ENCODE peak calls at places on chromosomes 6 and 20, in six cellular contexts. L is uterus, D is activated B cell treated with CpG ODN at 0.5 μM for 24 hours, M is adrenal gland, Z is body of pancreas, I is cardiac muscle cell. C is an unnamed sample.

GRCh38 chr20:25372584-25373336 is 17.9 kb downstream of the ABHD12 start:
- DNase-seq in M (no peak), I (no peak), Z (no peak), D (no peak), L (no peak), C (no peak)

GRCh38 chr6:1516742-1517520 is 92.8 kb upstream of the FOXC1 start:
- DNase-seq in L (no peak), Z (no peak), M (no peak), I (no peak), D (no peak), C (no peak)

GRCh38 chr6:16948376-16948775 is 153.5 kb upstream of the STMND1 start:
- DNase-seq in M (no peak), D (no peak), I (no peak), L (no peak), Z (no peak), C (no peak)

GRCh38 chr6:105515054-105515453 is 112.2 kb upstream of the PREP start:
- DNase-seq in M (no peak), I (no peak), L (no peak), D (no peak), Z (no peak), C (no peak)

GRCh38 chr20:38373231-38373867 is 27.1 kb downstream of the LBP start:
- DNase-seq in Z (no peak), M (peak), I (no peak), L (no peak), D (no peak), C (no peak)

GRCh38 chr6:44593539-44593944 is 206.0 kb downstream of the CDC5L start:
- DNase-seq in L (no peak), D (no peak), Z (peak), I (peak), M (peak), C (no peak)

GRCh38 chr20:57934007-57934805 is 224.4 kb upstream of the PMEPA1 start:
- DNase-seq in I (no peak), M (no peak), D (no peak), L (no peak), Z (no peak), C (no peak)

GRCh38 chr6:46368137-46368536 is 123.1 kb downstream of the RCAN2 start:
- DNase-seq in L (no peak), I (no peak), M (no peak), Z (no peak), D (no peak), C (no peak)

GRCh38 chr6:150866147-150867073 is 908 bp downstream of the MTHFD1L start:
- DNase-seq in L (peak), I (peak), M (peak), Z (peak), D (peak), C (peak)

GRCh38 chr6:89939144-89939543 is 44.9 kb downstream of the GJA10 start:
- DNase-seq in L (no peak), Z (no peak), M (no peak), I (no peak), D (no peak), C (no peak)

GRCh38 chr20:51926670-51927305 is 124.5 kb upstream of the SALL4 start:
- DNase-seq in I (no peak), M (no peak), D (no peak), L (no peak), Z (no peak), C (no peak)

GRCh38 chr6:163437466-163437865 is 22.9 kb downstream of the QKI start:
- DNase-seq in Z (no peak), D (no peak), M (no peak), L (no peak), I (no peak), C (no peak)

GRCh38 chr6:113194090-113194489 is 663.1 kb upstream of the MARCKS start:
- DNase-seq in M (no peak), L (no peak), D (no peak), Z (no peak), I (no peak), C (no peak)

GRCh38 chr6:15420959-15421438 is 175.1 kb downstream of the JARID2 start:
- DNase-seq in Z (no peak), L (no peak), I (no peak), D (peak), M (no peak), C (no peak)

GRCh38 chr6:147255948-147256674 is 51.9 kb downstream of the STXBP5 start:
- DNase-seq in D (no peak), L (no peak), M (no peak), Z (no peak), I (no peak), C (no peak)

GRCh38 chr6:85669735-85670194 is 27.1 kb upstream of the SYNCRIP start:
- DNase-seq in Z (no peak), L (no peak), M (no peak), D (no peak), I (no peak), C (no peak)

GRCh38 chr6:133114973-133115372 is 126.2 kb upstream of the EYA4 start:
- DNase-seq in D (no peak), M (no peak), Z (no peak), L (no peak), I (no peak), C (no peak)

GRCh38 chr6:16129623-16130243 is 847 bp downstream of the MYLIP start:
- DNase-seq in M (peak), L (peak), Z (peak), I (peak), D (no peak), C (peak)

GRCh38 chr6:152136449-152136825 is 329.0 kb downstream of the ESR1 start:
- DNase-seq in I (no peak), D (no peak), M (no peak), Z (no peak), L (no peak), C (no peak)

DNA sequence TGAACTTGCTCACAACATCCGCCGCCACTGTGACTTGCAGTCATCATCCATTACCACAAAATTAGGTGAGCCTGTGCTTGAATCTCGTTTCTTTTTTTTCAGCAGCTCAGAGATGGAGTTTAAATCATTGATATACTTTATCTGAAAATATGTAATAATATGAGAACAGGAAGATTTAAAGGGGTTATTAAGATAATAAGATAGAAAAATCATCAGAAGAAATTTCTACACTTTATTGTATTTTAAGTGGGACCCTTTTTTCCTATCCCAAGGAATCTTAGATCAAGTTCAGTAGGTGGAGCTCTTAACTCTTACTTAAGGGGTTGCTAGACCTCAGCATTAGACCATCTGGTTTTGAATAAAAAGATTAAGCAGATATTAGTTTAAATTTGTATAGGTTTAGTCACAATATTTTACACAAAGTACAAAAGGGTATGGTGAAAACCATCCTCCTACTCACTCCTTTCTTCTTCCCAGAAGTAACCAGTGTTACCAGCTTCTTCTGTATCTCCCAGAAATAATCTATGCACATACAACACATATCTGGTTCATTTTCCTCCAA is 9.4 kb upstream of the NCOA7 start:
- DNase-seq in D (no peak), M (no peak), I (no peak), L (no peak), Z (no peak), C (no peak)
- TF ChIP-seq CTCF in D (no peak), M (no peak), I (no peak), L (peak), Z (no peak), C (peak)

GRCh38 chr6:38177885-38178583 is 358.5 kb downstream of the ZFAND3 start:
- DNase-seq in D (no peak), Z (no peak), I (no peak), M (no peak), L (no peak), C (no peak)

GRCh38 chr6:38178584-38178886 is 359.0 kb downstream of the ZFAND3 start:
- DNase-seq in D (no peak), I (no peak), Z (no peak), L (no peak), M (no peak), C (no peak)

GRCh38 chr6:38180586-38180985 is 361.1 kb downstream of the ZFAND3 start:
- DNase-seq in L (no peak), Z (no peak), I (no peak), D (no peak), M (no peak), C (no peak)

GRCh38 chr6:38179794-38180430 is 360.4 kb downstream of the ZFAND3 start:
- DNase-seq in M (no peak), D (no peak), Z (no peak), I (no peak), L (no peak), C (no peak)

GRCh38 chr6:38179300-38179699 is 359.8 kb downstream of the ZFAND3 start:
- DNase-seq in I (no peak), D (no peak), M (no peak), Z (no peak), L (no peak), C (no peak)
- TF ChIP-seq CTCF in I (no peak), D (no peak), M (no peak), Z (no peak), L (no peak), C (peak)

GRCh38 chr6:33427585-33428218 is 7.8 kb downstream of the SYNGAP1 start:
- DNase-seq in D (peak), M (peak), I (peak), L (peak), Z (peak), C (peak)
- TF ChIP-seq CTCF in D (no peak), M (no peak), I (no peak), L (no peak), Z (no peak), C (no peak)

GRCh38 chr6:75221107-75221506 is 15.3 kb upstream of the COL12A1 start:
- DNase-seq in Z (no peak), M (no peak), L (no peak), D (no peak), I (no peak), C (no peak)
- TF ChIP-seq CTCF in Z (no peak), M (no peak), L (no peak), D (no peak), I (no peak), C (no peak)

C was measured in psoas muscle.